ENCODE peak calls at places on chromosomes 5 and 9, in six cellular contexts. J is mucosa of descending colon, B is upper lobe of right lung, U is SK-N-SH, G is endodermal cell, I is left ventricle myocardium inferior. Q is an unnamed sample.

GRCh38 chr5:124906339-124907097 is 160.1 kb upstream of the ZNF608 start:
- DNase-seq in I (peak), B (no peak), G (peak), J (no peak), U (peak), Q (peak)

GRCh38 chr5:145495741-145496140 is 339.4 kb downstream of the PRELID2 start:
- DNase-seq in G (no peak), U (no peak), J (no peak), B (no peak), I (no peak), Q (peak)

GRCh38 chr5:169637085-169637855 is at the start of gene DOCK2:
- DNase-seq in I (peak), J (peak), U (no peak), G (peak), B (peak), Q (no peak)

GRCh38 chr5:79508794-79509193 is 5.1 kb downstream of the HOMER1 start:
- DNase-seq in G (no peak), J (no peak), U (no peak), B (no peak), I (no peak), Q (no peak)

GRCh38 chr5:2188661-2189060 is 305.9 kb upstream of the IRX4 start:
- DNase-seq in G (no peak), U (no peak), I (no peak), B (no peak), J (no peak), Q (no peak)

GRCh38 chr9:136019041-136019680 is 58.0 kb upstream of the UBAC1 start:
- DNase-seq in I (peak), B (no peak), U (no peak), J (no peak), G (peak), Q (no peak)

GRCh38 chr5:73188764-73189521 is 15.9 kb downstream of the TMEM174 start:
- DNase-seq in G (peak), J (no peak), B (no peak), U (no peak), I (no peak), Q (peak)

GRCh38 chr9:133320421-133320881 is 15.5 kb downstream of the SURF6 start:
- DNase-seq in I (no peak), B (peak), G (peak), J (no peak), U (no peak), Q (no peak)

GRCh38 chr5:115396698-115397097 is 100.2 kb upstream of the CCDC112 start:
- DNase-seq in G (no peak), J (no peak), B (no peak), I (no peak), U (no peak), Q (peak)

GRCh38 chr5:43731573-43731972 is 128.6 kb downstream of the NNT start:
- DNase-seq in G (no peak), B (no peak), J (no peak), U (no peak), I (no peak), Q (no peak)

GRCh38 chr5:153883829-153884228 is 154.9 kb downstream of the FAM114A2 start:
- DNase-seq in U (no peak), B (no peak), G (peak), J (no peak), I (no peak), Q (peak)

GRCh38 chr9:124522121-124523098 is 15.2 kb upstream of the NR5A1 start:
- DNase-seq in G (peak), I (no peak), J (no peak), U (no peak), B (no peak), Q (no peak)

GRCh38 chr5:170151105-170151831 is 45.6 kb downstream of the FOXI1 start:
- DNase-seq in I (peak), G (peak), B (peak), J (no peak), U (no peak), Q (peak)

GRCh38 chr9:112166176-112167140 is 8.6 kb downstream of the SUSD1 start:
- DNase-seq in G (peak), B (no peak), I (no peak), J (no peak), U (no peak), Q (peak)

GRCh38 chr9:35406183-35406959 is 83.5 kb upstream of the RUSC2 start:
- DNase-seq in I (no peak), U (no peak), J (peak), B (peak), G (peak), Q (no peak)

GRCh38 chr5:103138202-103138601 is 18.1 kb downstream of the PPIP5K2 start:
- DNase-seq in G (no peak), U (no peak), B (no peak), J (no peak), I (no peak), Q (no peak)

GRCh38 chr9:16883586-16883985 is 13.1 kb upstream of the BNC2 start:
- DNase-seq in B (no peak), G (no peak), U (no peak), J (no peak), I (no peak), Q (no peak)

GRCh38 chr5:134543820-134544692 is 18.6 kb downstream of the JADE2 start:
- DNase-seq in I (peak), B (peak), G (peak), U (no peak), J (no peak), Q (no peak)

GRCh38 chr9:3446313-3446712 is 79.5 kb downstream of the RFX3 start:
- DNase-seq in J (no peak), B (no peak), U (no peak), I (no peak), G (no peak), Q (no peak)

GRCh38 chr5:35938518-35939227 is at the start of gene CAPSL:
- DNase-seq in B (no peak), U (peak), J (no peak), G (peak), I (no peak), Q (peak)

GRCh38 chr5:103456476-103456875 is 106.1 kb downstream of the NUDT12 start:
- DNase-seq in U (no peak), I (no peak), B (no peak), J (no peak), G (no peak), Q (no peak)

GRCh38 chr9:7756088-7756487 is 43.5 kb downstream of the DMAC1 start:
- DNase-seq in B (no peak), J (no peak), I (no peak), U (no peak), G (no peak), Q (no peak)

GRCh38 chr5:146877783-146878470 is 630 bp downstream of the PPP2R2B start:
- DNase-seq in J (no peak), U (peak), I (no peak), G (peak), B (peak), Q (peak)

GRCh38 chr5:126594077-126594476 is 942 bp downstream of the ALDH7A1 start:
- DNase-seq in G (no peak), B (no peak), J (no peak), I (no peak), U (no peak), Q (peak)

DNA sequence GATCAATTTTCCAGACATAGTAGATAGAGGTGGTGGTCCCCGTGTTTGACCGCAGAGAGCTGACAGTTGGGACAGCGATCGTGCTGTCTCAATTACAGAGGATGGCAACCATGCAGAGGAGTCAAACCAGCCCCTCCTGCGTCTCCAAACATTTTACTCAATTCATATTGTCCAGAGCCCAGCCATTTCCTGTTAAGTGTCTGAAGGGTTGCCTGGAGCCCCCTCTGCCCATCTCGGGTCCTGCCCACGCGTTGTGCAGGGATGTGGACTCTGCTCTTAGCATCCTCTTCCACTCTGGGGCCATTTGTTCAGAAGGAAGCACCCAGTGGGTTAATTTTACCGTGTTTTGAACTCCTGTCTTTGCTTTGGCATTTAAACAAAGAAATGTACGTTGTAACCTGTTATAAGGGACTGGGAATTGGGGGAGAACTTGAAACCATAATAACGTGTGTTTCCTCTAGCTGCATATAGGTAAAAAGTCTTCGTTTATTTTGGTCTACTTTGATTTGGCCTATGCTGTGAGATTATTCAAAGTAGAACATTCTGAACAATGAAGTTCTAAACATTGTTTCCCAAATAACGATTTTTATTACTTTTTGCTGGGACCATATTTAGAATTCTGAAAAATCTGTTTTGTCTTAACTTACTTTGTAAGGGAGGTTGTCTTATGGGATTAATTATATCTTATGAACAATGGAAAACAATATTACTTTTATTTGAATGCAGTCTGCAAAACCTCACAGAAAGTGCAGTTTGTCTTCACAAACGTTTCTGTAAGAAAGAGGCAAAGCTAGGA is 901 bp downstream of the EGFLAM start:
- DNase-seq in J (no peak), U (peak), I (no peak), B (no peak), G (no peak), Q (no peak)
- TF ChIP-seq CTCF in J (no peak), U (no peak), I (no peak), B (no peak), G (no peak), Q (no peak)

GRCh38 chr9:78031826-78032598 is 401 bp upstream of the GNAQ start:
- DNase-seq in G (peak), J (peak), I (peak), B (peak), U (peak), Q (peak)

GRCh38 chr9:78030553-78031270 is 899 bp downstream of the GNAQ start:
- DNase-seq in I (peak), U (peak), J (peak), B (peak), G (peak), Q (peak)

GRCh38 chr9:78028926-78029325 is 2.7 kb downstream of the GNAQ start:
- DNase-seq in I (no peak), U (no peak), J (no peak), G (no peak), B (no peak), Q (peak)

GRCh38 chr9:78031271-78031825 is at the start of gene GNAQ:
- DNase-seq in B (peak), J (peak), U (peak), G (peak), I (peak), Q (no peak)

GRCh38 chr9:78029601-78030552 is 1.7 kb downstream of the GNAQ start:
- DNase-seq in I (no peak), B (no peak), J (no peak), U (no peak), G (no peak), Q (peak)
- H3K4me3 ChIP-seq in I (peak), B (peak), J (peak), U (peak), G (peak), Q (peak)

DNA sequence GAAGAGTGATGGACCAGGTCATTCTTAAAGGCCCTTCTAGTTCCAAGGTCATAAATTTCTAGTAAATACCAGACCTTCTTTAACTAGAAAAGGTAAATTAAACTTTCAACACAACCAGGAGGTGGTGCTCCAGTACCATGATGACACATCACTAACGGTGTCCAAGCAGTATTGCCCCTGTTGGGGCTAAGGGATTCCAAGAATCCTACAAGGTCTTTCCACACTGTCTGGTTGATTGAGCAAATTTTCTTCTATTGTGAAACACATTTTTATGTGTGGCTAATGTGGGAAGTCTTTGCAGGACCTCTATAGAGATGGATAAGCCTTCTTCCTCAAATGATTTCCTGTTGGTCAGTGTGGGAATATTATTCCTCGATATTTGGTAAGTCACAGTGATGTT is 459.6 kb upstream of the PAPPA start:
- DNase-seq in U (no peak), B (no peak), J (no peak), I (no peak), G (peak), Q (peak)
- TF ChIP-seq CTCF in U (peak), B (peak), J (no peak), I (peak), G (peak), Q (peak)

GRCh38 chr5:141703133-141703561 is 21.1 kb upstream of the ARAP3 start:
- DNase-seq in I (no peak), G (no peak), J (no peak), U (no peak), B (no peak), Q (peak)
- H3K4me3 ChIP-seq in I (peak), G (peak), J (no peak), U (no peak), B (no peak), Q (peak)

GRCh38 chr5:157288405-157289163 is 22.7 kb downstream of the CYFIP2 start:
- DNase-seq in J (no peak), U (no peak), G (no peak), I (no peak), B (no peak), Q (no peak)
- TF ChIP-seq CTCF in J (no peak), U (no peak), G (no peak), I (no peak), B (no peak), Q (no peak)

DNA sequence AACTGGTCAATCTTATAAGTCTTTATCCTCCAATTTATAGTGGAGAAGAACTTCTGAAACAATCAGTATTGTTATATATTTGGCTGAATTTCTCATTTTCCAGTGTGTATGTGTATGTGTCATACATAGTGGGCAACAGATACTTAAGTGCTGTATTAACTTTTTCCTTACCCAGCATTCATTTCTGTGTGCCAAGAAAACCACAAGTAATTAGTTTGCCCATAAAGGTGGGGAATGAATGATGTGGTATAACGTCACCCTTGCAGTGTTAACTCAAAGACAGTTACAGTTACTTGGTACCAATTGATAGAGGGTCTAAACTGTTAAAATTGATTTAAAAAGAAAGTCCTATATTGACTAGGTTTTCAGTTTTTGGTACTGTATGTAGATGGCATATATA is 2.0 kb downstream of the OGN start:
- DNase-seq in J (no peak), B (no peak), U (no peak), I (no peak), G (no peak), Q (no peak)
- H3K4me3 ChIP-seq in J (no peak), B (peak), U (no peak), I (peak), G (no peak), Q (peak)

GRCh38 chr9:103789686-103790085 is 304.4 kb upstream of the SMC2 start:
- DNase-seq in I (no peak), B (no peak), J (no peak), U (no peak), G (no peak), Q (no peak)
- TF ChIP-seq CTCF in I (peak), B (peak), J (no peak), U (peak), G (peak), Q (peak)

GRCh38 chr5:141039517-141039916 is 11.7 kb upstream of the PCDHB1 start:
- DNase-seq in G (no peak), B (no peak), U (peak), I (no peak), J (no peak), Q (no peak)

GRCh38 chr5:141041427-141041785 is 9.8 kb upstream of the PCDHB1 start:
- DNase-seq in B (no peak), G (no peak), U (no peak), I (no peak), J (no peak), Q (no peak)

GRCh38 chr5:141040093-141040762 is 10.9 kb upstream of the PCDHB1 start:
- DNase-seq in B (peak), U (peak), J (no peak), I (peak), G (peak), Q (no peak)

GRCh38 chr5:141040763-141041426 is 10.3 kb upstream of the PCDHB1 start:
- DNase-seq in G (peak), J (peak), I (peak), B (peak), U (peak), Q (peak)

GRCh38 chr5:141039061-141039460 is 12.1 kb upstream of the PCDHB1 start:
- DNase-seq in J (no peak), G (no peak), B (no peak), I (no peak), U (no peak), Q (no peak)
- H3K4me3 ChIP-seq in J (no peak), G (no peak), B (no peak), I (no peak), U (no peak), Q (no peak)

GRCh38 chr5:54387659-54388232 is 67.8 kb upstream of the HSPB3 start:
- DNase-seq in G (no peak), I (no peak), J (no peak), U (no peak), B (no peak), Q (peak)

GRCh38 chr5:54388811-54389210 is 66.7 kb upstream of the HSPB3 start:
- DNase-seq in B (no peak), I (no peak), U (no peak), J (no peak), G (no peak), Q (peak)

GRCh38 chr5:54387031-54387430 is 68.5 kb upstream of the HSPB3 start:
- DNase-seq in J (no peak), B (no peak), I (no peak), G (no peak), U (no peak), Q (no peak)

GRCh38 chr5:54390015-54390414 is 65.5 kb upstream of the HSPB3 start:
- DNase-seq in G (no peak), B (no peak), I (no peak), U (no peak), J (no peak), Q (peak)

GRCh38 chr5:54388411-54388810 is 67.1 kb upstream of the HSPB3 start:
- DNase-seq in I (no peak), G (no peak), J (no peak), U (no peak), B (no peak), Q (peak)
- TF ChIP-seq CTCF in I (no peak), G (no peak), J (no peak), U (no peak), B (no peak), Q (no peak)